ENCODE peak calls at places on chromosomes 4 and X, in nine cellular contexts. One of them, this sample, is unnamed.

GRCh38 chr4:127631420-127631819 is 1.3 kb upstream of the INTU start:
- DNase-seq in glomerular endothelial cell: no peak
- DNase-seq in sciatic nerve: no peak
- DNase-seq in amygdala: no peak
- DNase-seq in EL: peak
- DNase-seq in endodermal cell: no peak
- DNase-seq in stimulated activated CD8-positive, alpha-beta memory T cell treated with anti-CD3 and anti-CD28 coated beads, Interleukin-4, amount 100 ng/mL, for 24 hours: no peak
- DNase-seq in AML-193: no peak
- DNase-seq in mesothelial cell of epicardium: no peak
- DNase-seq in this sample: no peak

GRCh38 chr4:174036111-174036510 is 247.4 kb downstream of the FBXO8 start:
- DNase-seq in glomerular endothelial cell: no peak
- DNase-seq in sciatic nerve: no peak
- DNase-seq in amygdala: no peak
- DNase-seq in EL: peak
- DNase-seq in endodermal cell: no peak
- DNase-seq in stimulated activated CD8-positive, alpha-beta memory T cell treated with anti-CD3 and anti-CD28 coated beads, Interleukin-4, amount 100 ng/mL, for 24 hours: no peak
- DNase-seq in AML-193: no peak
- DNase-seq in mesothelial cell of epicardium: no peak
- DNase-seq in this sample: no peak

GRCh38 chr4:161936625-161937133 is 227.1 kb downstream of the FSTL5 start:
- DNase-seq in glomerular endothelial cell: peak
- DNase-seq in sciatic nerve: no peak
- DNase-seq in amygdala: no peak
- DNase-seq in EL: peak
- DNase-seq in endodermal cell: peak
- DNase-seq in stimulated activated CD8-positive, alpha-beta memory T cell treated with anti-CD3 and anti-CD28 coated beads, Interleukin-4, amount 100 ng/mL, for 24 hours: no peak
- DNase-seq in AML-193: no peak
- DNase-seq in mesothelial cell of epicardium: no peak
- DNase-seq in this sample: no peak

GRCh38 chr4:15003441-15003890 is 1.2 kb downstream of the CPEB2 start:
- DNase-seq in glomerular endothelial cell: no peak
- DNase-seq in sciatic nerve: peak
- DNase-seq in amygdala: peak
- DNase-seq in EL: no peak
- DNase-seq in endodermal cell: no peak
- DNase-seq in stimulated activated CD8-positive, alpha-beta memory T cell treated with anti-CD3 and anti-CD28 coated beads, Interleukin-4, amount 100 ng/mL, for 24 hours: peak
- DNase-seq in AML-193: no peak
- DNase-seq in mesothelial cell of epicardium: peak
- DNase-seq in this sample: peak

GRCh38 chr4:157700898-157701694 is 471.7 kb downstream of the GASK1B start:
- DNase-seq in glomerular endothelial cell: peak
- DNase-seq in sciatic nerve: no peak
- DNase-seq in amygdala: no peak
- DNase-seq in EL: no peak
- DNase-seq in endodermal cell: no peak
- DNase-seq in stimulated activated CD8-positive, alpha-beta memory T cell treated with anti-CD3 and anti-CD28 coated beads, Interleukin-4, amount 100 ng/mL, for 24 hours: no peak
- DNase-seq in AML-193: no peak
- DNase-seq in mesothelial cell of epicardium: no peak
- DNase-seq in this sample: no peak

GRCh38 chr4:87973283-87974169 is 2.0 kb upstream of the SPP1 start:
- DNase-seq in glomerular endothelial cell: peak
- DNase-seq in sciatic nerve: peak
- DNase-seq in amygdala: peak
- DNase-seq in EL: peak
- DNase-seq in endodermal cell: peak
- DNase-seq in stimulated activated CD8-positive, alpha-beta memory T cell treated with anti-CD3 and anti-CD28 coated beads, Interleukin-4, amount 100 ng/mL, for 24 hours: no peak
- DNase-seq in AML-193: peak
- DNase-seq in mesothelial cell of epicardium: peak
- DNase-seq in this sample: peak

GRCh38 chrX:107323786-107324492 is 117.5 kb downstream of the DNAAF6 start:
- DNase-seq in glomerular endothelial cell: no peak
- DNase-seq in sciatic nerve: no peak
- DNase-seq in amygdala: no peak
- DNase-seq in EL: no peak
- DNase-seq in endodermal cell: peak
- DNase-seq in stimulated activated CD8-positive, alpha-beta memory T cell treated with anti-CD3 and anti-CD28 coated beads, Interleukin-4, amount 100 ng/mL, for 24 hours: no peak
- DNase-seq in AML-193: no peak
- DNase-seq in mesothelial cell of epicardium: no peak
- DNase-seq in this sample: no peak

GRCh38 chr4:38170800-38171199 is 210.6 kb downstream of the PTTG2 start:
- DNase-seq in glomerular endothelial cell: no peak
- DNase-seq in sciatic nerve: no peak
- DNase-seq in amygdala: no peak
- DNase-seq in EL: no peak
- DNase-seq in endodermal cell: no peak
- DNase-seq in stimulated activated CD8-positive, alpha-beta memory T cell treated with anti-CD3 and anti-CD28 coated beads, Interleukin-4, amount 100 ng/mL, for 24 hours: no peak
- DNase-seq in AML-193: no peak
- DNase-seq in mesothelial cell of epicardium: no peak
- DNase-seq in this sample: no peak

GRCh38 chrX:44071847-44072545 is 98.8 kb upstream of the NDP start:
- DNase-seq in glomerular endothelial cell: no peak
- DNase-seq in sciatic nerve: no peak
- DNase-seq in amygdala: no peak
- DNase-seq in EL: peak
- DNase-seq in endodermal cell: no peak
- DNase-seq in stimulated activated CD8-positive, alpha-beta memory T cell treated with anti-CD3 and anti-CD28 coated beads, Interleukin-4, amount 100 ng/mL, for 24 hours: no peak
- DNase-seq in AML-193: no peak
- DNase-seq in mesothelial cell of epicardium: no peak
- DNase-seq in this sample: no peak

This sample was measured in hippocampal formation.